ENCODE peak calls at places on chromosomes 11 and 22, in eight cellular contexts. N is Panc1, F is cardiac muscle cell, B is PC-9, E is Peyer's patch, D is mesenchymal stem cell, J is fibroblast of lung, O is left lung. G is an unnamed sample. For H3K27me3, the result is how much of the 10 kb centered on the place peaks cover.

GRCh38 chr22:20198527-20199319 is 47.9 kb upstream of the CCDC188 start:
- DNase-seq in F (no peak), J (no peak), B (no peak), O (no peak), D (no peak), E (no peak), N (no peak), G (no peak)

GRCh38 chr11:14618060-14618459 is 25.5 kb upstream of the PDE3B start:
- DNase-seq in J (no peak), D (no peak), F (no peak), O (no peak), B (no peak), N (no peak), E (no peak), G (no peak)

GRCh38 chr11:13487661-13488030 is 8.2 kb downstream of the PTH start:
- DNase-seq in B (no peak), E (no peak), O (no peak), F (no peak), J (no peak), N (no peak), D (peak), G (peak)

GRCh38 chr22:20117656-20118571 is 888 bp upstream of the TRMT2A start:
- DNase-seq in O (no peak), F (peak), J (peak), B (no peak), D (peak), N (no peak), E (no peak), G (peak)

GRCh38 chr11:113867843-113868503 is 7.4 kb downstream of the USP28 start:
- DNase-seq in N (no peak), E (no peak), O (no peak), F (no peak), J (no peak), B (no peak), D (no peak), G (no peak)

GRCh38 chr22:41341990-41342389 is 39.8 kb upstream of the TEF start:
- DNase-seq in F (no peak), E (no peak), D (peak), O (no peak), B (no peak), N (no peak), J (no peak), G (peak)

GRCh38 chr11:96293583-96293982 is 49.4 kb downstream of the MAML2 start:
- DNase-seq in D (no peak), O (no peak), N (no peak), B (no peak), F (no peak), J (peak), E (no peak), G (no peak)

GRCh38 chr11:70782401-70782913 is 384.1 kb downstream of the CTTN start:
- DNase-seq in E (no peak), O (no peak), N (no peak), F (no peak), D (no peak), J (no peak), B (no peak), G (peak)

GRCh38 chr11:131495417-131495816 is 125.0 kb downstream of the NTM start:
- DNase-seq in E (no peak), N (no peak), J (no peak), O (no peak), D (no peak), B (no peak), F (no peak), G (no peak)

GRCh38 chr22:23437779-23438178 is 142.3 kb downstream of the IGLL1 start:
- DNase-seq in B (no peak), E (no peak), D (no peak), F (no peak), N (no peak), J (no peak), O (no peak), G (no peak)

GRCh38 chr11:119446434-119446833 is 23.5 kb upstream of the THY1 start:
- DNase-seq in O (no peak), F (no peak), B (no peak), N (no peak), E (no peak), D (no peak), J (no peak), G (no peak)

GRCh38 chr22:42928969-42929837 is 72.1 kb upstream of the ARFGAP3 start:
- DNase-seq in E (no peak), B (no peak), D (peak), O (no peak), N (no peak), J (no peak), F (no peak), G (peak)

GRCh38 chr22:36171941-36172340 is 11.4 kb upstream of the APOL3 start:
- DNase-seq in O (no peak), D (no peak), J (no peak), B (no peak), N (no peak), E (no peak), F (no peak), G (no peak)

GRCh38 chr22:17807571-17808410 is 33.5 kb upstream of the BID start:
- DNase-seq in D (peak), F (no peak), O (peak), J (peak), B (no peak), E (no peak), N (no peak), G (no peak)

GRCh38 chr11:74138021-74138420 is 32.8 kb downstream of the C2CD3 start:
- DNase-seq in O (no peak), F (no peak), N (no peak), D (no peak), E (no peak), B (no peak), J (peak), G (no peak)

GRCh38 chr11:1293619-1294015 is 15.8 kb downstream of the TOLLIP start:
- DNase-seq in B (no peak), J (no peak), F (no peak), D (no peak), N (no peak), E (peak), O (peak), G (peak)

GRCh38 chr11:1414650-1415049 is 24.9 kb downstream of the BRSK2 start:
- DNase-seq in E (no peak), N (no peak), F (no peak), J (no peak), O (no peak), B (no peak), D (no peak), G (no peak)

GRCh38 chr11:46672381-46672839 is 28.0 kb downstream of the ARHGAP1 start:
- DNase-seq in F (no peak), E (no peak), B (no peak), J (no peak), O (no peak), N (no peak), D (no peak), G (no peak)

GRCh38 chr11:47917643-47918369 is 62.6 kb upstream of the PTPRJ start:
- DNase-seq in N (no peak), B (peak), O (peak), E (peak), J (peak), F (peak), D (peak), G (no peak)

GRCh38 chr11:12449961-12450715 is 72.8 kb downstream of the PARVA start:
- DNase-seq in J (peak), N (no peak), D (peak), B (peak), F (no peak), O (no peak), E (no peak), G (no peak)

GRCh38 chr22:50506611-50507420 is 686 bp downstream of the LMF2 start:
- DNase-seq in O (peak), D (peak), B (no peak), F (no peak), N (no peak), E (no peak), J (peak), G (peak)

GRCh38 chr11:46953093-46953492 is 16.5 kb downstream of the CSTPP1 start:
- DNase-seq in E (no peak), N (no peak), F (no peak), J (no peak), B (no peak), D (no peak), O (no peak), G (no peak)

GRCh38 chr11:27720277-27720830 is 20.1 kb upstream of the BDNF start:
- DNase-seq in D (peak), N (no peak), E (no peak), O (no peak), F (peak), J (peak), B (no peak), G (peak)
- H3K4me3 ChIP-seq in D (no peak), N (no peak), E (no peak), O (no peak), F (no peak), J (no peak), B (no peak), G (peak)

DNA sequence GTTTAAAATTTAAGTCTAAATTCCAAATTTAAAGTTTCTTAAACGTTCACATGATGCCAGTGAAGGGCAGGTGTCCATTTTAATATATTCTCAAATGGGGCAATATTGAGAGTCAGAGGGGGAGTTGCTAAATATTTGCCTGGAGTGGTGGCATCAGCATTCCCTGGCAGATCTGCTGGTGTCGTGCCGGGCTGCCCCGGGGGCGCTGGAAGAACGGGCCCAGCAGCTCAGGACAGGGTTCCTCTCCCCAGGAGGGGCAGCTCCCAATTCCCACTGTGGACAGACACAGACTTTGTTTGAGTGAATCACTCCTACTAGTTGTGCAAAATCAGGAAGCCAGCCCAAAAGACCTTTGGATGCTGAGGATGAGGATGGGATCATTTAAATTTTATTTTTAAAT is 468.7 kb upstream of the B3GAT1 start:
- DNase-seq in E (no peak), F (no peak), N (no peak), J (no peak), B (no peak), D (no peak), O (no peak), G (no peak)
- H3K27me3 ChIP-seq in E (under half), F (under half), N (under half), J (under half), B (half or more), D (under half), O (under half), G (under half)

DNA sequence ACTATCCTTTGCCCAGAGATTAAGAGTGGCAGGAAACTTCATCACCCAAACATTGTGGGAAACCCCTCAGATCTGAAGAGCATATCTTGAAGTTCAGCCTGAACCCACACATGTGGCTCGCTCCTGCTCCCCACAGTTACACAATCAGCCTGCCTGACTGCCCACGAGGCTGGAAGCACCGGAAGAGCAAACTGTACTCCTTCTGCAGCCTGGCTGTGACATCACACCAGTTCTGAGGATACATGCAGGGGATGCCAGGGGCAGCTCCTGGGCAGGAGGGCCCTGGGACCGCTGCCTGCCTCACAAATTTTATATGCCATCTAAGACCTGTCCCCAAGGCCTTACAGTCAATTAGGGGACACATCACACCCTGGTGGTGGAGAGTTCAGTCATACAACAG is 444.4 kb downstream of the BUD13 start:
- DNase-seq in N (no peak), E (no peak), B (no peak), F (no peak), O (no peak), D (no peak), J (no peak), G (no peak)
- H3K27ac ChIP-seq in N (no peak), E (no peak), B (no peak), F (no peak), O (no peak), D (no peak), J (no peak), G (no peak)

DNA sequence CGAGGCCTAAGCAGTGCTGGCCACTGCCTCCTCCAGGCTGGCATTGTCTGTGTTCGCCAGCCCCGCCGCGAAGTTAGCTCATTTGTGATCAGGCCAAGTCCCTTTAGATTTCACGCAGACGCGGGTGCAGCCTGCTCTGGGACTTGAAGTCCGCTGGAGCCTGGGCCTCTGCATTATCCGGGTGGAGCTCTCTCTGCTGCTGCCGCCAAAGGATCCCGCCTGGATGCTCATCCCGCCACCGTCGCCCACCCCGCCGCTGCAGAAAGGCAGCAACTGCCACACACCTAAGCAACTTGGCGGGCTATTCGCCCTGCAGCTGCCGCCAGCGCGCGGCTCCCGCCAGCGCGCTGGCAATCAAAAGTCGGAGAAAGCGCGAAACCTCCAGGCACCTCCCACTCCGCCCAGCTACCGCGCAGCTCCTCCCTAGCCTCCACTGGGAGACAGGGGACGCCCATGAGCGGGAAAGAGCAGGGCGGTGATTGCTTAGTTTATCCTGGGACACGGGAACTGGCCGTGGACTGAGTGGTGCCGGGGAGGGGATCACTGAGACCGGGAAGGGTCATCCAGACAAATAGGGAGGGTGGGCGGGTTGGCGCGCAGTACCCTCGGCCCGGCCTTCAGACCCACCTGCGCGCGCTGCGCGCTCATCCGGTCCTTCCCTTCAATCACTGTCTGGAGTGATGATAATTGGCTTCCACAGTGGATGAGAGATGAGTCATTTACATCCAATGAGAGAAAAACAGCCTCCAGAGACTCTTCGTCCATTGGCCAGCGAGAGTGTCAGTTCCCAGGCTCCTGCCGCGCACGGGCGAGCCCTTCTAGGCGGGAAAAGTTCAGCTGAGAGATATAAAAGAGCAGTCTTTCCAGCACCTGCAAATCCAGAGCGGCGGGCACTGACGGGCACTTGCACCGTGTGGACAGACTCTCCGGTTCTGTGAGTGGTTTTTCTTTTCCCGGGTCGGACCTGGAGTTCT is at the start of gene FAM111B:
- DNase-seq in E (peak), O (peak), B (peak), J (peak), D (peak), F (peak), N (peak), G (peak)
- H3K4me3 ChIP-seq in E (peak), O (peak), B (peak), J (peak), D (peak), F (peak), N (peak), G (peak)

G was measured in osteoblast.